ENCODE peak calls at places on chromosomes 7 and 10, in ten cellular contexts. H is right atrium auricular region; F is CD8-positive, alpha-beta T cell; V is OCI-LY7; R is heart left ventricle; W is DND-41; I is thoracic aorta; A is cardiac muscle cell; Q is Panc1; L is transverse colon. X is an unnamed sample. For H3K9me3, the result is how much of the 10 kb centered on the place peaks cover.

GRCh38 chr7:2540133-2540532 is 15.2 kb downstream of the BRAT1 start:
- DNase-seq in H (no peak), F (no peak), V (no peak), R (no peak), W (no peak), I (no peak), A (no peak), Q (no peak), L (peak), X (no peak)

GRCh38 chr7:50855526-50855925 is 72.8 kb upstream of the GRB10 start:
- DNase-seq in H (peak), F (no peak), V (no peak), R (no peak), W (no peak), I (no peak), A (no peak), Q (no peak), L (no peak), X (no peak)

GRCh38 chr7:137538361-137538762 is 194.8 kb upstream of the PTN start:
- DNase-seq in H (no peak), F (no peak), V (no peak), R (no peak), W (no peak), I (no peak), A (no peak), Q (no peak), L (no peak), X (no peak)

GRCh38 chr7:148058092-148058491 is 532.5 kb upstream of the C7orf33 start:
- DNase-seq in H (no peak), F (no peak), V (no peak), R (no peak), W (no peak), I (no peak), A (no peak), Q (no peak), L (no peak), X (no peak)

GRCh38 chr7:106167439-106168136 is 55.5 kb upstream of the SYPL1 start:
- DNase-seq in H (no peak), F (no peak), V (no peak), R (no peak), W (no peak), I (no peak), A (no peak), Q (no peak), L (no peak), X (no peak)

GRCh38 chr10:79311581-79312407 is 35.5 kb upstream of the PPIF start:
- DNase-seq in H (no peak), F (no peak), V (no peak), R (peak), W (no peak), I (no peak), A (no peak), Q (no peak), L (no peak), X (no peak)

GRCh38 chr10:4684434-4684833 is 141.6 kb upstream of the AKR1E2 start:
- DNase-seq in H (no peak), F (no peak), V (no peak), R (no peak), W (no peak), I (no peak), A (no peak), Q (no peak), L (no peak), X (no peak)

GRCh38 chr10:131792809-131793208 is 108.0 kb upstream of the PPP2R2D start:
- DNase-seq in H (no peak), F (no peak), V (no peak), R (no peak), W (no peak), I (no peak), A (no peak), Q (no peak), L (no peak), X (no peak)

GRCh38 chr7:2105917-2106316 is 126.8 kb downstream of the MAD1L1 start:
- DNase-seq in H (no peak), F (no peak), V (peak), R (no peak), W (no peak), I (no peak), A (no peak), Q (no peak), L (no peak), X (peak)

GRCh38 chr7:4883352-4884144 is at the start of gene RADIL:
- DNase-seq in H (peak), F (peak), V (peak), R (peak), W (peak), I (peak), A (peak), Q (no peak), L (peak), X (peak)

GRCh38 chr10:77504870-77505257 is 132.7 kb downstream of the KCNMA1 start:
- DNase-seq in H (no peak), F (no peak), V (no peak), R (no peak), W (no peak), I (no peak), A (no peak), Q (peak), L (no peak), X (peak)

GRCh38 chr10:58576736-58577366 is 64.2 kb downstream of the BICC1 start:
- DNase-seq in H (no peak), F (no peak), V (no peak), R (no peak), W (no peak), I (no peak), A (no peak), Q (no peak), L (no peak), X (no peak)

GRCh38 chr10:128793726-128794655 is 667.8 kb upstream of the MKI67 start:
- DNase-seq in H (no peak), F (no peak), V (no peak), R (no peak), W (no peak), I (no peak), A (no peak), Q (no peak), L (no peak), X (no peak)

GRCh38 chr7:80681272-80681885 is 42.9 kb downstream of the CD36 start:
- DNase-seq in H (no peak), F (no peak), V (no peak), R (no peak), W (no peak), I (no peak), A (peak), Q (no peak), L (no peak), X (no peak)

GRCh38 chr10:23069019-23069665 is 26.2 kb upstream of the MSRB2 start:
- DNase-seq in H (no peak), F (no peak), V (no peak), R (no peak), W (no peak), I (no peak), A (no peak), Q (no peak), L (no peak), X (no peak)

GRCh38 chr10:65348637-65349036 is 1577.2 kb upstream of the LRRTM3 start:
- DNase-seq in H (no peak), F (no peak), V (no peak), R (no peak), W (no peak), I (no peak), A (no peak), Q (no peak), L (no peak), X (no peak)

GRCh38 chr7:158049271-158049670 is 538.4 kb downstream of the PTPRN2 start:
- DNase-seq in H (no peak), F (no peak), V (no peak), R (no peak), W (no peak), I (no peak), A (no peak), Q (no peak), L (no peak), X (no peak)

GRCh38 chr7:158050441-158051371 is 536.9 kb downstream of the PTPRN2 start:
- DNase-seq in H (no peak), F (no peak), V (no peak), R (no peak), W (no peak), I (no peak), A (no peak), Q (no peak), L (no peak), X (no peak)

GRCh38 chr7:158053516-158053915 is 534.1 kb downstream of the PTPRN2 start:
- DNase-seq in H (no peak), F (no peak), V (no peak), R (no peak), W (no peak), I (no peak), A (no peak), Q (no peak), L (no peak), X (no peak)

GRCh38 chr7:158052381-158053095 is 535.1 kb downstream of the PTPRN2 start:
- DNase-seq in H (no peak), F (no peak), V (no peak), R (no peak), W (no peak), I (no peak), A (no peak), Q (no peak), L (no peak), X (no peak)

DNA sequence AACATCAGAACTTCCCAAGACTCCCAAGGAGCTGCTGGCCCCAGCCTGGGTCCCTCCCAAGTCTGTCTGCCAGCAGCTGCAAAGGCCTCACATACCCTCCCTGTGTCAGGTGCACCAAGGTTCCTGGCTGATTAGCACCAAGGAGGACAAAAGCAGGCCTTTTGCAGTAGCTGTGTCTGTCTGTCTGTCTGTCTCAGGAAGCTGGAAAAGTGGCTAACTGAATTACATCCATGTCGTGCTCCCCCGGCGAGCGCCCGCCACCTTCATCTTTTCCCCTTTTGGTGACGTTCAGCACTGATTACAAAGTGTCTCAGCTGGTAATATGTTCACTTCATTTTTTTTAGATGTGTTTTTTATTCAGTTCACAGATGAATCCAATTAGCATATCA is 536.3 kb downstream of the PTPRN2 start:
- DNase-seq in H (no peak), F (no peak), V (no peak), R (no peak), W (no peak), I (no peak), A (no peak), Q (no peak), L (no peak), X (no peak)
- H3K9me3 ChIP-seq in H (under half), F (under half), V (under half), R (under half), W (under half), I (under half), A (under half), Q (under half), L (under half), X (under half)

GRCh38 chr7:116951366-116952292 is 1.7 kb upstream of the ST7 start:
- DNase-seq in H (no peak), F (no peak), V (peak), R (no peak), W (no peak), I (no peak), A (no peak), Q (peak), L (peak), X (no peak)
- TF ChIP-seq CTCF in H (no peak), F (no peak), V (no peak), R (no peak), W (no peak), I (no peak), A (no peak), Q (no peak), L (no peak), X (no peak)

GRCh38 chr10:33295851-33296250 is 38.6 kb downstream of the NRP1 start:
- DNase-seq in H (no peak), F (no peak), V (no peak), R (no peak), W (no peak), I (no peak), A (no peak), Q (no peak), L (no peak), X (no peak)
- H3K27ac ChIP-seq in H (peak), F (no peak), V (no peak), R (peak), W (no peak), I (peak), A (peak), Q (peak), L (no peak), X (no peak)

GRCh38 chr10:109027534-109028185 is 895.7 kb downstream of the XPNPEP1 start:
- DNase-seq in H (no peak), F (no peak), V (no peak), R (no peak), W (no peak), I (no peak), A (no peak), Q (no peak), L (no peak), X (no peak)
- H3K9me3 ChIP-seq in H (under half), F (under half), V (under half), R (under half), W (under half), I (under half), A (under half), Q (under half), L (under half), X (under half)

GRCh38 chr10:61839911-61840310 is 61.6 kb upstream of the ARID5B start:
- DNase-seq in H (no peak), F (no peak), V (no peak), R (no peak), W (no peak), I (no peak), A (no peak), Q (no peak), L (no peak), X (no peak)
- TF ChIP-seq CTCF in H (no peak), F (no peak), V (no peak), R (no peak), W (no peak), I (no peak), A (no peak), Q (no peak), L (no peak), X (no peak)